ENCODE peak calls at places on chromosome 16, in five cellular contexts. G, U, D, O and Q are unnamed samples.

GRCh38 chr16:5056347-5056746 is 9.4 kb downstream of the C16orf89 start:
- DNase-seq in U (no peak), G (no peak), D (no peak), O (peak), Q (no peak)

GRCh38 chr16:10579965-10580918 is at the start of gene EMP2:
- DNase-seq in G (no peak), D (peak), O (peak), U (peak), Q (peak)

GRCh38 chr16:14101415-14101814 is 30.3 kb downstream of the MRTFB start:
- DNase-seq in U (no peak), O (peak), G (no peak), D (no peak), Q (no peak)

GRCh38 chr16:58348986-58349385 is 43.3 kb upstream of the GINS3 start:
- DNase-seq in O (no peak), D (no peak), G (no peak), U (peak), Q (no peak)

GRCh38 chr16:85396879-85397871 is 215.9 kb upstream of the GSE1 start:
- DNase-seq in O (no peak), U (no peak), D (peak), G (no peak), Q (peak)

GRCh38 chr16:28587386-28587785 is 9.5 kb downstream of the SULT1A2 start:
- DNase-seq in D (no peak), O (no peak), U (no peak), G (no peak), Q (peak)

GRCh38 chr16:54208262-54208661 is 78.3 kb downstream of the IRX3 start:
- DNase-seq in O (peak), G (no peak), D (peak), U (no peak), Q (no peak)

GRCh38 chr16:3961449-3961849 is 80.9 kb upstream of the CREBBP start:
- DNase-seq in D (peak), U (peak), O (no peak), G (no peak), Q (no peak)

GRCh38 chr16:87653234-87653633 is 50.9 kb downstream of the JPH3 start:
- DNase-seq in D (no peak), U (peak), O (no peak), G (no peak), Q (peak)

GRCh38 chr16:3113765-3114479 is 1.5 kb downstream of the ZNF205 start:
- DNase-seq in D (no peak), G (no peak), U (peak), O (no peak), Q (no peak)

GRCh38 chr16:17076121-17076757 is 394.5 kb downstream of the XYLT1 start:
- DNase-seq in O (no peak), D (no peak), G (no peak), U (no peak), Q (no peak)

GRCh38 chr16:17082126-17082882 is 388.5 kb downstream of the XYLT1 start:
- DNase-seq in O (no peak), D (no peak), G (no peak), U (no peak), Q (no peak)

GRCh38 chr16:17080105-17080504 is 390.7 kb downstream of the XYLT1 start:
- DNase-seq in O (no peak), U (no peak), G (no peak), D (no peak), Q (no peak)

GRCh38 chr16:17076818-17077498 is 393.8 kb downstream of the XYLT1 start:
- DNase-seq in O (no peak), U (no peak), G (no peak), D (no peak), Q (no peak)

GRCh38 chr16:17078950-17079631 is 391.7 kb downstream of the XYLT1 start:
- DNase-seq in D (no peak), U (no peak), O (no peak), G (no peak), Q (no peak)
- TF ChIP-seq CTCF in D (no peak), U (no peak), O (no peak), G (no peak), Q (no peak)

GRCh38 chr16:78228704-78229103 is 129.2 kb downstream of the WWOX start:
- DNase-seq in G (no peak), O (no peak), D (no peak), U (no peak), Q (no peak)

GRCh38 chr16:78227855-78228254 is 128.4 kb downstream of the WWOX start:
- DNase-seq in D (no peak), O (no peak), U (no peak), G (no peak), Q (no peak)

GRCh38 chr16:78235876-78236275 is 136.4 kb downstream of the WWOX start:
- DNase-seq in U (no peak), G (no peak), D (no peak), O (no peak), Q (no peak)

GRCh38 chr16:78235168-78235800 is 135.8 kb downstream of the WWOX start:
- DNase-seq in O (peak), G (peak), U (peak), D (peak), Q (peak)

GRCh38 chr16:78230832-78231231 is 131.4 kb downstream of the WWOX start:
- DNase-seq in U (peak), G (no peak), O (peak), D (no peak), Q (peak)
- H3K27ac ChIP-seq in U (no peak), G (no peak), O (no peak), D (no peak), Q (no peak)

GRCh38 chr16:22253272-22253671 is 43.9 kb upstream of the POLR3E start:
- DNase-seq in G (no peak), D (no peak), O (no peak), U (no peak), Q (no peak)

GRCh38 chr16:22262460-22262859 is 34.7 kb upstream of the POLR3E start:
- DNase-seq in G (no peak), D (no peak), U (peak), O (no peak), Q (no peak)

GRCh38 chr16:22260490-22260889 is 36.7 kb upstream of the POLR3E start:
- DNase-seq in G (no peak), U (no peak), O (no peak), D (no peak), Q (no peak)

GRCh38 chr16:22255335-22255734 is 41.9 kb upstream of the POLR3E start:
- DNase-seq in G (no peak), O (no peak), D (no peak), U (no peak), Q (no peak)

GRCh38 chr16:22257440-22257839 is 39.8 kb upstream of the POLR3E start:
- DNase-seq in D (no peak), G (no peak), O (no peak), U (no peak), Q (no peak)
- TF ChIP-seq CTCF in D (no peak), G (no peak), O (no peak), U (no peak), Q (no peak)

GRCh38 chr16:1638757-1639156 is 26.6 kb downstream of the CRAMP1 start:
- DNase-seq in D (no peak), O (no peak), U (no peak), G (no peak), Q (no peak)
- H3K27ac ChIP-seq in D (no peak), O (no peak), U (no peak), G (no peak), Q (no peak)

DNA sequence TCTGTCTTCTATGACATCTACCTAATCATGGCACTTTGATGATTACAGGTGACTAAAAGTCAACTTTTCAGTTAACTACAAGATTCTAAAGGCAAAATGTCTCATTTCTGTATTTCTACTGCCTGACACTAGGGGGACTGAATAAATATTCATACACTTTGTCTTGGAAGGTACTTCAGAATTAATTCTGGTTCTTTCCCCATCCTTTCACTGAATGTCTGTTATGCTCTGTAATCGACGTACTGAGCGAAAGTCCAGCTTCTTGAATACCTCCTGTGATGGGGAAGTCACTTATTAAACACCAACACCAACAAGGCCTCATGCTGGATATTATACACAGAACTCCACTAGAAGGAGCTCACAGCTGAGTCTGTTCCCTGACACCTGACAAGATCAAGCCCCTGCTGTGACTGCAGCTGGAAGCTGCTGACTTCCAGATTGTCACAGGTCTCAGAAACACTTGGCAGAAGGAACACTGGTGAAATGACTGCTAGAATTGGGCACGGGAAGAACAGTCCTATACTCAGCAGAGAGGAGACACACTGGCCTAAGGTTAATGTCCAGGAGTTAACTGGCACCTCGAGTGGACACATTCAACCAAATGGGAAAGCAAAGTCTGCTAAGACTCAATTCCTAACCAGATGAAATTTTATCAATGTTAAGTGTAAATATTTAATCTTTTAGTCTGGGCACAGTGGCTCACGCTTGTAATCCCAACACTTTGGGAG is 31.9 kb downstream of the CMC2 start:
- DNase-seq in G (no peak), D (no peak), U (no peak), O (no peak), Q (peak)
- TF ChIP-seq CTCF in G (peak), D (no peak), U (peak), O (peak), Q (peak)

GRCh38 chr16:89445166-89445565 is 45.2 kb downstream of the ANKRD11 start:
- DNase-seq in D (no peak), U (no peak), G (no peak), O (no peak), Q (no peak)

GRCh38 chr16:89448656-89449055 is 41.7 kb downstream of the ANKRD11 start:
- DNase-seq in U (no peak), D (no peak), O (no peak), G (no peak), Q (no peak)

GRCh38 chr16:89446975-89447293 is 43.4 kb downstream of the ANKRD11 start:
- DNase-seq in G (no peak), O (no peak), D (no peak), U (no peak), Q (no peak)

GRCh38 chr16:89444151-89444723 is 46.1 kb downstream of the ANKRD11 start:
- DNase-seq in U (no peak), O (no peak), G (no peak), D (no peak), Q (no peak)

DNA sequence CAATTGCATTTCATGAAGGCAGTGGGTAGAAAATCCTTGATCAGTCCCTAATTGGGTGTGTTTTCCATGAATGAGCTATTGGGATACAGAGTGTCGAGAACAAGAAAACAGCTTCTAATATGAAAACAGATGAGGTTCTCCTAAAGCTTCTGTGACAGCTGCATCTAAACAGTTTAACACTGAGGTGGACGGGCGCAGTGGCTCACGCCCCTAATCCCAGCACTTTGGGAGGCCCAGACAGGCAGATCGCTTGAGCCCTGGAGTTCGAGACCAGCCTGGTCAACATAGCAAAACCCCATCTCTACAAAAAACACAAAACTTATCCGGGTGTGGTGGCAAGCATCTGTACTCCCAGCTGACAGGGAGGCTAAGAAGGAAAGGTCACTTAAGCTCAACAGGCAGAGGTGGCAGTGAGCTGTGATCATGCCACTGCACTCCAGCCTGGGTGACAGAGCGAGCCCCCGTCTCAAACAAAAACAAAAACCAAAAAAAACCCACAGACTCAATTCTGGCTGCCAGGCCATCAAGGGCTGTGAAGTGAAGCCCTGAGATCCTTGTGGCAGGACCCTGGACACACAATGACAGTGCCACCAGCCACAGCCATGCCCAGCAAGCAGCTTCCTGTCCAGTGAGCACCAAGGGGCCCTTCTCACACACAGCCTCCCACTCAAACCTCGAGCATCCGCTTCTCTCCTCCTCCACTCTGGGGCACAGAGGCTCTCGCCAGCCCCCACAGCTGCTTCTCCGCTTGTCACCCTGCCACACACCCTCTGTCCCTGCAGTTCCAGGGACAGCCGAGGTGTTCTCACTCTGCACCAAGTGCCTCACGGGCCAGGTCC is 44.0 kb downstream of the ANKRD11 start:
- DNase-seq in O (no peak), D (no peak), G (no peak), U (no peak), Q (no peak)
- H3K27ac ChIP-seq in O (peak), D (peak), G (peak), U (no peak), Q (peak)